ENCODE peak calls at places on chromosomes 11 and 22, in four cellular contexts. M is SK-N-SH, A is GM12878, S is K562. E is an unnamed sample.

GRCh38 chr22:44698531-44699421 is 3.2 kb upstream of the PRR5 start:
- DNase-seq in M (no peak), A (no peak), S (no peak), E (no peak)

GRCh38 chr11:75033916-75034315 is 45.2 kb downstream of the NEU3 start:
- DNase-seq in M (no peak), A (no peak), S (no peak), E (no peak)

GRCh38 chr11:9160166-9160565 is 68.8 kb upstream of the SCUBE2 start:
- DNase-seq in M (no peak), A (no peak), S (no peak), E (no peak)

GRCh38 chr22:49391436-49391835 is 436.2 kb downstream of the BRD1 start:
- DNase-seq in M (no peak), A (no peak), S (no peak), E (no peak)

GRCh38 chr11:132448334-132448995 is 1078.0 kb downstream of the NTM start:
- DNase-seq in M (no peak), A (no peak), S (no peak), E (no peak)

GRCh38 chr11:124873980-124874379 is 8.7 kb downstream of the ROBO3 start:
- DNase-seq in M (no peak), A (no peak), S (no peak), E (no peak)

GRCh38 chr11:47003180-47003877 is 66.8 kb downstream of the CSTPP1 start:
- DNase-seq in M (no peak), A (no peak), S (peak; percentile 45), E (no peak)

GRCh38 chr11:28089378-28089777 is 18.6 kb downstream of the KIF18A start:
- DNase-seq in M (no peak), A (no peak), S (no peak), E (no peak)

GRCh38 chr11:123183391-123184099 is 11.5 kb downstream of the CLMP start:
- DNase-seq in M (no peak), A (no peak), S (no peak), E (no peak)

GRCh38 chr11:8011981-8012444 is 24.9 kb downstream of the EIF3F start:
- DNase-seq in M (no peak), A (no peak), S (no peak), E (no peak)

GRCh38 chr11:22115470-22116037 is 77.3 kb upstream of the ANO5 start:
- DNase-seq in M (no peak), A (no peak), S (no peak), E (no peak)

GRCh38 chr11:47380078-47380477 is 1.7 kb upstream of the SPI1 start:
- DNase-seq in M (no peak), A (no peak), S (no peak), E (no peak)

GRCh38 chr11:34620820-34621792 is at the start of gene EHF:
- DNase-seq in M (no peak), A (no peak), S (no peak), E (no peak)

GRCh38 chr11:991034-991433 is 45.5 kb downstream of the MUC6 start:
- DNase-seq in M (no peak), A (no peak), S (no peak), E (no peak)

GRCh38 chr11:2385156-2386151 is 8.3 kb downstream of the CD81 start:
- DNase-seq in M (no peak), A (peak; percentile 36), S (no peak), E (no peak)

GRCh38 chr11:5992604-5993251 is 5.9 kb upstream of the OR52L1 start:
- DNase-seq in M (peak; percentile 45), A (no peak), S (peak; percentile 38), E (peak; percentile 6)

GRCh38 chr22:35896306-35896705 is 132.3 kb downstream of the RBFOX2 start:
- DNase-seq in M (no peak), A (no peak), S (no peak), E (no peak)

GRCh38 chr11:64660205-64660604 is 62.8 kb downstream of the NRXN2 start:
- DNase-seq in M (no peak), A (no peak), S (no peak), E (no peak)

GRCh38 chr11:130180491-130180890 is 20.9 kb downstream of the ST14 start:
- DNase-seq in M (no peak), A (no peak), S (no peak), E (no peak)

GRCh38 chr22:43860126-43860525 is 2.2 kb downstream of the SULT4A1 start:
- DNase-seq in M (no peak), A (no peak), S (no peak), E (no peak)

GRCh38 chr11:123084454-123084853 is 22.5 kb upstream of the HSPA8 start:
- DNase-seq in M (no peak), A (no peak), S (no peak), E (no peak)

GRCh38 chr11:112584674-112585073 is 324.0 kb upstream of the PLET1 start:
- DNase-seq in M (no peak), A (no peak), S (peak; percentile 7), E (no peak)

GRCh38 chr22:19066531-19067271 is 55.5 kb downstream of the DGCR2 start:
- DNase-seq in M (no peak), A (no peak), S (no peak), E (no peak)

GRCh38 chr22:17951315-17951714 is 73.0 kb downstream of the MICAL3 start:
- DNase-seq in M (no peak), A (no peak), S (no peak), E (peak; percentile 50)

GRCh38 chr22:28111501-28111900 is 192.4 kb upstream of the PITPNB start:
- DNase-seq in M (no peak), A (no peak), S (no peak), E (no peak)

GRCh38 chr11:116485425-116485824 is 287.4 kb downstream of the BUD13 start:
- DNase-seq in M (no peak), A (no peak), S (no peak), E (peak; percentile 54)

GRCh38 chr11:44680982-44681597 is 45.7 kb upstream of the TSPAN18 start:
- DNase-seq in M (no peak), A (no peak), S (no peak), E (no peak)

GRCh38 chr11:62280452-62280851 is 10.5 kb downstream of the SCGB2A2 start:
- DNase-seq in M (no peak), A (no peak), S (no peak), E (no peak)

GRCh38 chr11:65891180-65892136 is 985 bp downstream of the CCDC85B start:
- DNase-seq in M (peak; percentile 65), A (no peak), S (peak; percentile 73), E (peak; percentile 78)

GRCh38 chr11:120798854-120799253 is 225.0 kb upstream of the TBCEL start:
- DNase-seq in M (no peak), A (no peak), S (no peak), E (no peak)

GRCh38 chr11:120797133-120797532 is 226.8 kb upstream of the TBCEL start:
- DNase-seq in M (no peak), A (no peak), S (no peak), E (no peak)

GRCh38 chr11:120805960-120806555 is 217.8 kb upstream of the TBCEL start:
- DNase-seq in M (no peak), A (no peak), S (no peak), E (no peak)

GRCh38 chr11:120800206-120800605 is 223.7 kb upstream of the TBCEL start:
- DNase-seq in M (no peak), A (no peak), S (no peak), E (no peak)

DNA sequence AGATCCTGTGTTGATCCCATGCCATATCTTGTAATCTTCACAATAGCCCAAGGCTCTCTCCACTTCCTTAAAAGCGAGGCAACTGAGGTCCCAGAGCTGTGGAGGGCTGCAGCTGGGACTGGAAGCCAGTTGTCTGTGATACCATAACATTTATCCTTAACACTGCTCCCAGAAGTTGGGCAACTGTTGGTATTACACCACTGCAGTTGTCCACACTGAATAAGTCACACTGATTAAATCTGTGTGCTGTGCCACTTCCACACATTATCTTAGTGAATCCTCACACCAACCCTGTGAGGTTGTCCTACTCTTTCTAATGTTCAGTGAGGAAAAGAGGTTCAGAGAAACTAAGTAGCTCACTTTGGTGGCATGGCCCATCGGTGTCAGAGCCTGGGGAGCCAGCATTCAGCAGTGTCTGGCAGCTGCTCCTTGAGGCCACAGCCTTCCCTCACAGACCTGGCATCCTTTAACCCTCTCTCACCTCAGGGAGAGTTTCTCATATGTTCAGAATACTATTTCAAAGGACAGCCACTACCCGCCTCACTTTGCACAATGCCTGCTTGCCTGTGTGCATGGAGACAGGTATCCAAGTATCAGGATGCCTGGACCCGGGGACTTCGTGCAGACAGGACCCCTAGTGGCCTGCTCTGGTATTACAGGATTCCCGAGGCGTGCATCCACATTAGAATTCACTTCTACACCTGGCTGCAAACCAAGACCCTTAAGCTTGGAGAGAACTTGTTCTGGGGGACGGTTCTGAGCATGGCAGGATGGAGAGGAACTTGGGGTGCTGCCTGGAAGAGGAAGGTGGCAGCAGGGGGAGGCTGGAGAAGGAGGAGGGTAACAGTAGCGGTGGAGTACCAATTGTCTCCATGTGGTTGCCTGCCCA is 221.9 kb upstream of the TBCEL start:
- DNase-seq in M (peak; percentile 83), A (no peak), S (peak; percentile 71), E (peak; percentile 28)
- TF ChIP-seq MXI1 in M (peak; percentile 28), A (no peak), S (no peak), E (no peak)

DNA sequence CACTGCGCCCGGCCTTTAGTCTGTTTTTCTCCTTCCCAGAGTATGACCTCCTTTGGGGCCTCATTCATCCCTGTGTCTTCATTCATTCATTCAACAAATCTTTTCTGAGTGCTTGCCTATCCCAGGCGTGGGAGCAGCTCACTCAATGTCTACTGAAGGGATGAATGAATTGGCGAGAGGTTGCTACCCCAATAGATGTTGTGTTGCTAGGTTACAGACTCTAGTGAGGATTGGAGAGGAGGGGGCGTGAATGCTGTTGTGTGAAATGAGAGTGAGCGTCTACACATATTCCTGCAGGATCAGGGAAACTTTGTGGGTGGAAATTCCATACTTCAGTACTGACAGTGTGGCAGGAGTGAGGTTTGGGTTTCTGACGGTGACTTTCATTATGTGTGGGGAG is 55.5 kb upstream of the EP300 start:
- DNase-seq in M (no peak), A (no peak), S (no peak), E (no peak)
- TF ChIP-seq ZBTB33 in M (no peak), A (no peak), S (no peak), E (no peak)

GRCh38 chr11:12540913-12541587 is 133.2 kb upstream of the TEAD1 start:
- DNase-seq in M (no peak), A (no peak), S (no peak), E (no peak)

GRCh38 chr11:12537778-12538401 is 136.3 kb upstream of the TEAD1 start:
- DNase-seq in M (peak; percentile 3), A (no peak), S (no peak), E (no peak)

GRCh38 chr11:12540075-12540685 is 134.0 kb upstream of the TEAD1 start:
- DNase-seq in M (no peak), A (no peak), S (no peak), E (no peak)

GRCh38 chr11:12538889-12539421 is 135.3 kb upstream of the TEAD1 start:
- DNase-seq in M (no peak), A (no peak), S (no peak), E (no peak)

GRCh38 chr11:12539570-12539969 is 134.7 kb upstream of the TEAD1 start:
- DNase-seq in M (no peak), A (no peak), S (no peak), E (no peak)
- TF ChIP-seq MXI1 in M (no peak), A (no peak), S (no peak), E (no peak)

GRCh38 chr11:90204832-90205646 is 17.8 kb downstream of the CHORDC1 start:
- DNase-seq in M (peak; percentile 34), A (no peak), S (peak; percentile 41), E (peak; percentile 66)
- TF ChIP-seq ZBTB33 in M (no peak), A (no peak), S (no peak), E (no peak)

E was measured in HepG2.